ENCODE peak calls at places on chromosomes 4 and X, in eight cellular contexts. One of them, this sample, is unnamed.

GRCh38 chr4:143248827-143249226 is 64.1 kb downstream of the USP38 start:
- DNase-seq in NB4: no peak
- DNase-seq in neuronal stem cell: no peak
- DNase-seq in cardiac muscle cell: no peak
- DNase-seq in foreskin fibroblast: no peak
- DNase-seq in left ventricle myocardium inferior: no peak
- DNase-seq in activated CD4-positive, alpha-beta T cell treated with anti-CD3 and anti-CD28 coated beads, Interleukin-2, amount 10 ng/mL, durations not matched to agents 7 days and 5 days: no peak
- DNase-seq in NCI-H1417: no peak
- DNase-seq in this sample: no peak

GRCh38 chr4:1051472-1051871 is 40.0 kb downstream of the FGFRL1 start:
- DNase-seq in NB4: no peak
- DNase-seq in neuronal stem cell: no peak
- DNase-seq in cardiac muscle cell: no peak
- DNase-seq in foreskin fibroblast: no peak
- DNase-seq in left ventricle myocardium inferior: no peak
- DNase-seq in activated CD4-positive, alpha-beta T cell treated with anti-CD3 and anti-CD28 coated beads, Interleukin-2, amount 10 ng/mL, durations not matched to agents 7 days and 5 days: no peak
- DNase-seq in NCI-H1417: no peak
- DNase-seq in this sample: no peak

GRCh38 chrX:74492720-74493201 is 71.5 kb downstream of the SLC16A2 start:
- DNase-seq in NB4: peak; percentile 11
- DNase-seq in neuronal stem cell: peak; percentile 29
- DNase-seq in cardiac muscle cell: peak; percentile 13
- DNase-seq in foreskin fibroblast: no peak
- DNase-seq in left ventricle myocardium inferior: no peak
- DNase-seq in activated CD4-positive, alpha-beta T cell treated with anti-CD3 and anti-CD28 coated beads, Interleukin-2, amount 10 ng/mL, durations not matched to agents 7 days and 5 days: peak; percentile 6
- DNase-seq in NCI-H1417: no peak
- DNase-seq in this sample: no peak

GRCh38 chr4:141077611-141078225 is 55.6 kb downstream of the RNF150 start:
- DNase-seq in NB4: no peak
- DNase-seq in neuronal stem cell: no peak
- DNase-seq in cardiac muscle cell: no peak
- DNase-seq in foreskin fibroblast: no peak
- DNase-seq in left ventricle myocardium inferior: peak; percentile 25
- DNase-seq in activated CD4-positive, alpha-beta T cell treated with anti-CD3 and anti-CD28 coated beads, Interleukin-2, amount 10 ng/mL, durations not matched to agents 7 days and 5 days: no peak
- DNase-seq in NCI-H1417: no peak
- DNase-seq in this sample: no peak

GRCh38 chr4:1810765-1811164 is 17.7 kb downstream of the FGFR3 start:
- DNase-seq in NB4: no peak
- DNase-seq in neuronal stem cell: no peak
- DNase-seq in cardiac muscle cell: no peak
- DNase-seq in foreskin fibroblast: no peak
- DNase-seq in left ventricle myocardium inferior: no peak
- DNase-seq in activated CD4-positive, alpha-beta T cell treated with anti-CD3 and anti-CD28 coated beads, Interleukin-2, amount 10 ng/mL, durations not matched to agents 7 days and 5 days: no peak
- DNase-seq in NCI-H1417: no peak
- DNase-seq in this sample: no peak

GRCh38 chrX:34119122-34119521 is 13.0 kb downstream of the FAM47A start:
- DNase-seq in NB4: no peak
- DNase-seq in neuronal stem cell: no peak
- DNase-seq in cardiac muscle cell: no peak
- DNase-seq in foreskin fibroblast: no peak
- DNase-seq in left ventricle myocardium inferior: no peak
- DNase-seq in activated CD4-positive, alpha-beta T cell treated with anti-CD3 and anti-CD28 coated beads, Interleukin-2, amount 10 ng/mL, durations not matched to agents 7 days and 5 days: no peak
- DNase-seq in NCI-H1417: no peak
- DNase-seq in this sample: no peak

GRCh38 chr4:160772668-160773067 is 1391.1 kb downstream of the FSTL5 start:
- DNase-seq in NB4: no peak
- DNase-seq in neuronal stem cell: no peak
- DNase-seq in cardiac muscle cell: no peak
- DNase-seq in foreskin fibroblast: no peak
- DNase-seq in left ventricle myocardium inferior: no peak
- DNase-seq in activated CD4-positive, alpha-beta T cell treated with anti-CD3 and anti-CD28 coated beads, Interleukin-2, amount 10 ng/mL, durations not matched to agents 7 days and 5 days: no peak
- DNase-seq in NCI-H1417: no peak
- DNase-seq in this sample: no peak

GRCh38 chrX:118216086-118216485 is 99.5 kb upstream of the KLHL13 start:
- DNase-seq in NB4: no peak
- DNase-seq in neuronal stem cell: no peak
- DNase-seq in cardiac muscle cell: no peak
- DNase-seq in foreskin fibroblast: no peak
- DNase-seq in left ventricle myocardium inferior: no peak
- DNase-seq in activated CD4-positive, alpha-beta T cell treated with anti-CD3 and anti-CD28 coated beads, Interleukin-2, amount 10 ng/mL, durations not matched to agents 7 days and 5 days: no peak
- DNase-seq in NCI-H1417: no peak
- DNase-seq in this sample: no peak

GRCh38 chrX:116841290-116841689 is 378.5 kb upstream of the CT83 start:
- DNase-seq in NB4: no peak
- DNase-seq in neuronal stem cell: no peak
- DNase-seq in cardiac muscle cell: no peak
- DNase-seq in foreskin fibroblast: no peak
- DNase-seq in left ventricle myocardium inferior: no peak
- DNase-seq in activated CD4-positive, alpha-beta T cell treated with anti-CD3 and anti-CD28 coated beads, Interleukin-2, amount 10 ng/mL, durations not matched to agents 7 days and 5 days: no peak
- DNase-seq in NCI-H1417: no peak
- DNase-seq in this sample: no peak

GRCh38 chr4:139972305-139972704 is 181.7 kb downstream of the MAML3 start:
- DNase-seq in NB4: no peak
- DNase-seq in neuronal stem cell: no peak
- DNase-seq in cardiac muscle cell: no peak
- DNase-seq in foreskin fibroblast: no peak
- DNase-seq in left ventricle myocardium inferior: no peak
- DNase-seq in activated CD4-positive, alpha-beta T cell treated with anti-CD3 and anti-CD28 coated beads, Interleukin-2, amount 10 ng/mL, durations not matched to agents 7 days and 5 days: no peak
- DNase-seq in NCI-H1417: no peak
- DNase-seq in this sample: no peak

GRCh38 chrX:153861147-153861546 is 24.8 kb downstream of the L1CAM start:
- DNase-seq in NB4: no peak
- DNase-seq in neuronal stem cell: no peak
- DNase-seq in cardiac muscle cell: no peak
- DNase-seq in foreskin fibroblast: no peak
- DNase-seq in left ventricle myocardium inferior: no peak
- DNase-seq in activated CD4-positive, alpha-beta T cell treated with anti-CD3 and anti-CD28 coated beads, Interleukin-2, amount 10 ng/mL, durations not matched to agents 7 days and 5 days: no peak
- DNase-seq in NCI-H1417: no peak
- DNase-seq in this sample: no peak

GRCh38 chr4:4344915-4345527 is 41.9 kb upstream of the NSG1 start:
- DNase-seq in NB4: no peak
- DNase-seq in neuronal stem cell: no peak
- DNase-seq in cardiac muscle cell: no peak
- DNase-seq in foreskin fibroblast: no peak
- DNase-seq in left ventricle myocardium inferior: no peak
- DNase-seq in activated CD4-positive, alpha-beta T cell treated with anti-CD3 and anti-CD28 coated beads, Interleukin-2, amount 10 ng/mL, durations not matched to agents 7 days and 5 days: no peak
- DNase-seq in NCI-H1417: no peak
- DNase-seq in this sample: no peak

GRCh38 chr4:184983660-184984356 is 34.5 kb upstream of the HELT start:
- DNase-seq in NB4: peak; percentile 74
- DNase-seq in neuronal stem cell: peak; percentile 26
- DNase-seq in cardiac muscle cell: peak; percentile 66
- DNase-seq in foreskin fibroblast: peak; percentile 20
- DNase-seq in left ventricle myocardium inferior: peak; percentile 67
- DNase-seq in activated CD4-positive, alpha-beta T cell treated with anti-CD3 and anti-CD28 coated beads, Interleukin-2, amount 10 ng/mL, durations not matched to agents 7 days and 5 days: peak; percentile 45
- DNase-seq in NCI-H1417: peak; percentile 69
- DNase-seq in this sample: peak; percentile 8

GRCh38 chr4:152516156-152516555 is 19.7 kb downstream of the FBXW7 start:
- DNase-seq in NB4: no peak
- DNase-seq in neuronal stem cell: no peak
- DNase-seq in cardiac muscle cell: peak; percentile 21
- DNase-seq in foreskin fibroblast: no peak
- DNase-seq in left ventricle myocardium inferior: no peak
- DNase-seq in activated CD4-positive, alpha-beta T cell treated with anti-CD3 and anti-CD28 coated beads, Interleukin-2, amount 10 ng/mL, durations not matched to agents 7 days and 5 days: no peak
- DNase-seq in NCI-H1417: no peak
- DNase-seq in this sample: no peak

GRCh38 chrX:110050386-110050785 is 47.5 kb downstream of the TMEM164 start:
- DNase-seq in NB4: no peak
- DNase-seq in neuronal stem cell: no peak
- DNase-seq in cardiac muscle cell: no peak
- DNase-seq in foreskin fibroblast: no peak
- DNase-seq in left ventricle myocardium inferior: no peak
- DNase-seq in activated CD4-positive, alpha-beta T cell treated with anti-CD3 and anti-CD28 coated beads, Interleukin-2, amount 10 ng/mL, durations not matched to agents 7 days and 5 days: no peak
- DNase-seq in NCI-H1417: no peak
- DNase-seq in this sample: no peak

GRCh38 chr4:30870513-30870912 is 150.3 kb downstream of the PCDH7 start:
- DNase-seq in NB4: no peak
- DNase-seq in neuronal stem cell: no peak
- DNase-seq in cardiac muscle cell: no peak
- DNase-seq in foreskin fibroblast: no peak
- DNase-seq in left ventricle myocardium inferior: no peak
- DNase-seq in activated CD4-positive, alpha-beta T cell treated with anti-CD3 and anti-CD28 coated beads, Interleukin-2, amount 10 ng/mL, durations not matched to agents 7 days and 5 days: no peak
- DNase-seq in NCI-H1417: no peak
- DNase-seq in this sample: no peak

GRCh38 chr4:180960758-180961401 is 1282.3 kb upstream of the TENM3 start:
- DNase-seq in NB4: no peak
- DNase-seq in neuronal stem cell: peak; percentile 48
- DNase-seq in cardiac muscle cell: no peak
- DNase-seq in foreskin fibroblast: no peak
- DNase-seq in left ventricle myocardium inferior: no peak
- DNase-seq in activated CD4-positive, alpha-beta T cell treated with anti-CD3 and anti-CD28 coated beads, Interleukin-2, amount 10 ng/mL, durations not matched to agents 7 days and 5 days: no peak
- DNase-seq in NCI-H1417: no peak
- DNase-seq in this sample: peak; percentile 22

GRCh38 chr4:138616775-138617174 is 374.6 kb upstream of the SLC7A11 start:
- DNase-seq in NB4: no peak
- DNase-seq in neuronal stem cell: no peak
- DNase-seq in cardiac muscle cell: peak; percentile 68
- DNase-seq in foreskin fibroblast: no peak
- DNase-seq in left ventricle myocardium inferior: no peak
- DNase-seq in activated CD4-positive, alpha-beta T cell treated with anti-CD3 and anti-CD28 coated beads, Interleukin-2, amount 10 ng/mL, durations not matched to agents 7 days and 5 days: no peak
- DNase-seq in NCI-H1417: no peak
- DNase-seq in this sample: no peak

GRCh38 chr4:184039963-184040383 is 134.9 kb downstream of the STOX2 start:
- DNase-seq in NB4: peak; percentile 30
- DNase-seq in neuronal stem cell: peak; percentile 35
- DNase-seq in cardiac muscle cell: peak; percentile 27
- DNase-seq in foreskin fibroblast: no peak
- DNase-seq in left ventricle myocardium inferior: no peak
- DNase-seq in activated CD4-positive, alpha-beta T cell treated with anti-CD3 and anti-CD28 coated beads, Interleukin-2, amount 10 ng/mL, durations not matched to agents 7 days and 5 days: no peak
- DNase-seq in NCI-H1417: no peak
- DNase-seq in this sample: no peak

GRCh38 chr4:123418486-123418931 is 21.9 kb downstream of the SPRY1 start:
- DNase-seq in NB4: peak; percentile 92
- DNase-seq in neuronal stem cell: peak; percentile 85
- DNase-seq in cardiac muscle cell: peak; percentile 95
- DNase-seq in foreskin fibroblast: peak; percentile 88
- DNase-seq in left ventricle myocardium inferior: no peak
- DNase-seq in activated CD4-positive, alpha-beta T cell treated with anti-CD3 and anti-CD28 coated beads, Interleukin-2, amount 10 ng/mL, durations not matched to agents 7 days and 5 days: peak; percentile 15
- DNase-seq in NCI-H1417: peak; percentile 88
- DNase-seq in this sample: peak; percentile 52

GRCh38 chr4:97150966-97151365 is 992.3 kb downstream of the STPG2 start:
- DNase-seq in NB4: no peak
- DNase-seq in neuronal stem cell: no peak
- DNase-seq in cardiac muscle cell: no peak
- DNase-seq in foreskin fibroblast: no peak
- DNase-seq in left ventricle myocardium inferior: no peak
- DNase-seq in activated CD4-positive, alpha-beta T cell treated with anti-CD3 and anti-CD28 coated beads, Interleukin-2, amount 10 ng/mL, durations not matched to agents 7 days and 5 days: no peak
- DNase-seq in NCI-H1417: no peak
- DNase-seq in this sample: no peak

GRCh38 chr4:128776794-128777216 is 32.7 kb upstream of the JADE1 start:
- DNase-seq in NB4: no peak
- DNase-seq in neuronal stem cell: no peak
- DNase-seq in cardiac muscle cell: peak; percentile 92
- DNase-seq in foreskin fibroblast: peak; percentile 95
- DNase-seq in left ventricle myocardium inferior: peak; percentile 66
- DNase-seq in activated CD4-positive, alpha-beta T cell treated with anti-CD3 and anti-CD28 coated beads, Interleukin-2, amount 10 ng/mL, durations not matched to agents 7 days and 5 days: no peak
- DNase-seq in NCI-H1417: peak; percentile 71
- DNase-seq in this sample: peak; percentile 1

GRCh38 chr4:4289575-4289929 is 402 bp downstream of the LYAR start:
- DNase-seq in NB4: no peak
- DNase-seq in neuronal stem cell: no peak
- DNase-seq in cardiac muscle cell: no peak
- DNase-seq in foreskin fibroblast: no peak
- DNase-seq in left ventricle myocardium inferior: no peak
- DNase-seq in activated CD4-positive, alpha-beta T cell treated with anti-CD3 and anti-CD28 coated beads, Interleukin-2, amount 10 ng/mL, durations not matched to agents 7 days and 5 days: no peak
- DNase-seq in NCI-H1417: no peak
- DNase-seq in this sample: no peak

GRCh38 chr4:74146581-74147129 is 11.3 kb upstream of the MTHFD2L start:
- DNase-seq in NB4: no peak
- DNase-seq in neuronal stem cell: no peak
- DNase-seq in cardiac muscle cell: no peak
- DNase-seq in foreskin fibroblast: no peak
- DNase-seq in left ventricle myocardium inferior: no peak
- DNase-seq in activated CD4-positive, alpha-beta T cell treated with anti-CD3 and anti-CD28 coated beads, Interleukin-2, amount 10 ng/mL, durations not matched to agents 7 days and 5 days: no peak
- DNase-seq in NCI-H1417: no peak
- DNase-seq in this sample: no peak

GRCh38 chr4:128068927-128069326 is 7.8 kb downstream of the LARP1B start:
- DNase-seq in NB4: peak; percentile 53
- DNase-seq in neuronal stem cell: no peak
- DNase-seq in cardiac muscle cell: peak; percentile 39
- DNase-seq in foreskin fibroblast: peak; percentile 4
- DNase-seq in left ventricle myocardium inferior: no peak
- DNase-seq in activated CD4-positive, alpha-beta T cell treated with anti-CD3 and anti-CD28 coated beads, Interleukin-2, amount 10 ng/mL, durations not matched to agents 7 days and 5 days: peak; percentile 14
- DNase-seq in NCI-H1417: no peak
- DNase-seq in this sample: no peak

GRCh38 chr4:146329042-146329716 is 114.8 kb downstream of the REELD1 start:
- DNase-seq in NB4: no peak
- DNase-seq in neuronal stem cell: no peak
- DNase-seq in cardiac muscle cell: peak; percentile 70
- DNase-seq in foreskin fibroblast: peak; percentile 62
- DNase-seq in left ventricle myocardium inferior: no peak
- DNase-seq in activated CD4-positive, alpha-beta T cell treated with anti-CD3 and anti-CD28 coated beads, Interleukin-2, amount 10 ng/mL, durations not matched to agents 7 days and 5 days: no peak
- DNase-seq in NCI-H1417: no peak
- DNase-seq in this sample: no peak

GRCh38 chrX:29662101-29662500 is 553.3 kb upstream of the MAGEB2 start:
- DNase-seq in NB4: no peak
- DNase-seq in neuronal stem cell: no peak
- DNase-seq in cardiac muscle cell: peak; percentile 55
- DNase-seq in foreskin fibroblast: peak; percentile 57
- DNase-seq in left ventricle myocardium inferior: no peak
- DNase-seq in activated CD4-positive, alpha-beta T cell treated with anti-CD3 and anti-CD28 coated beads, Interleukin-2, amount 10 ng/mL, durations not matched to agents 7 days and 5 days: no peak
- DNase-seq in NCI-H1417: no peak
- DNase-seq in this sample: no peak

GRCh38 chr4:1097553-1097952 is 15.8 kb downstream of the RNF212 start:
- DNase-seq in NB4: no peak
- DNase-seq in neuronal stem cell: no peak
- DNase-seq in cardiac muscle cell: no peak
- DNase-seq in foreskin fibroblast: no peak
- DNase-seq in left ventricle myocardium inferior: no peak
- DNase-seq in activated CD4-positive, alpha-beta T cell treated with anti-CD3 and anti-CD28 coated beads, Interleukin-2, amount 10 ng/mL, durations not matched to agents 7 days and 5 days: no peak
- DNase-seq in NCI-H1417: no peak
- DNase-seq in this sample: no peak

GRCh38 chr4:106766519-106766918 is 269.6 kb downstream of the DKK2 start:
- DNase-seq in NB4: no peak
- DNase-seq in neuronal stem cell: no peak
- DNase-seq in cardiac muscle cell: no peak
- DNase-seq in foreskin fibroblast: peak; percentile 11
- DNase-seq in left ventricle myocardium inferior: no peak
- DNase-seq in activated CD4-positive, alpha-beta T cell treated with anti-CD3 and anti-CD28 coated beads, Interleukin-2, amount 10 ng/mL, durations not matched to agents 7 days and 5 days: no peak
- DNase-seq in NCI-H1417: no peak
- DNase-seq in this sample: no peak

GRCh38 chr4:2338754-2339457 is 77.0 kb upstream of the MXD4 start:
- DNase-seq in NB4: no peak
- DNase-seq in neuronal stem cell: no peak
- DNase-seq in cardiac muscle cell: no peak
- DNase-seq in foreskin fibroblast: no peak
- DNase-seq in left ventricle myocardium inferior: no peak
- DNase-seq in activated CD4-positive, alpha-beta T cell treated with anti-CD3 and anti-CD28 coated beads, Interleukin-2, amount 10 ng/mL, durations not matched to agents 7 days and 5 days: peak; percentile 2
- DNase-seq in NCI-H1417: no peak
- DNase-seq in this sample: no peak

GRCh38 chrX:13816899-13817298 is at the start of gene GPM6B:
- DNase-seq in NB4: no peak
- DNase-seq in neuronal stem cell: peak; percentile 12
- DNase-seq in cardiac muscle cell: no peak
- DNase-seq in foreskin fibroblast: no peak
- DNase-seq in left ventricle myocardium inferior: no peak
- DNase-seq in activated CD4-positive, alpha-beta T cell treated with anti-CD3 and anti-CD28 coated beads, Interleukin-2, amount 10 ng/mL, durations not matched to agents 7 days and 5 days: no peak
- DNase-seq in NCI-H1417: no peak
- DNase-seq in this sample: no peak

GRCh38 chrX:7316280-7316679 is 168.3 kb upstream of the PUDP start:
- DNase-seq in NB4: no peak
- DNase-seq in neuronal stem cell: no peak
- DNase-seq in cardiac muscle cell: no peak
- DNase-seq in foreskin fibroblast: peak; percentile 45
- DNase-seq in left ventricle myocardium inferior: no peak
- DNase-seq in activated CD4-positive, alpha-beta T cell treated with anti-CD3 and anti-CD28 coated beads, Interleukin-2, amount 10 ng/mL, durations not matched to agents 7 days and 5 days: no peak
- DNase-seq in NCI-H1417: no peak
- DNase-seq in this sample: no peak

GRCh38 chrX:109966246-109966645 is 36.7 kb upstream of the TMEM164 start:
- DNase-seq in NB4: no peak
- DNase-seq in neuronal stem cell: no peak
- DNase-seq in cardiac muscle cell: peak; percentile 47
- DNase-seq in foreskin fibroblast: peak; percentile 24
- DNase-seq in left ventricle myocardium inferior: no peak
- DNase-seq in activated CD4-positive, alpha-beta T cell treated with anti-CD3 and anti-CD28 coated beads, Interleukin-2, amount 10 ng/mL, durations not matched to agents 7 days and 5 days: no peak
- DNase-seq in NCI-H1417: no peak
- DNase-seq in this sample: no peak

GRCh38 chr4:40046311-40046980 is 10.2 kb upstream of the N4BP2 start:
- DNase-seq in NB4: no peak
- DNase-seq in neuronal stem cell: no peak
- DNase-seq in cardiac muscle cell: peak; percentile 90
- DNase-seq in foreskin fibroblast: no peak
- DNase-seq in left ventricle myocardium inferior: no peak
- DNase-seq in activated CD4-positive, alpha-beta T cell treated with anti-CD3 and anti-CD28 coated beads, Interleukin-2, amount 10 ng/mL, durations not matched to agents 7 days and 5 days: no peak
- DNase-seq in NCI-H1417: no peak
- DNase-seq in this sample: peak; percentile 57